ENCODE peak calls at places on chromosomes 16 and 17, in four cellular contexts. B is mesendoderm, V is IMR-90, E is H1. G is an unnamed sample.

GRCh38 chr17:38676706-38677504 is 2.1 kb upstream of the EPOP start:
- DNase-seq in B (peak), V (peak), E (peak), G (peak)

GRCh38 chr16:29024280-29024679 is 39.4 kb downstream of the LAT start:
- DNase-seq in B (no peak), V (no peak), E (no peak), G (no peak)

GRCh38 chr17:82924812-82925211 is 85.0 kb upstream of the ZNF750 start:
- DNase-seq in B (peak), V (no peak), E (no peak), G (no peak)

GRCh38 chr17:78242024-78242742 is 10.8 kb downstream of the TMEM235 start:
- DNase-seq in B (no peak), V (peak), E (no peak), G (no peak)

GRCh38 chr16:12120331-12120981 is 143.9 kb downstream of the SNX29 start:
- DNase-seq in B (no peak), V (peak), E (no peak), G (no peak)

GRCh38 chr16:2977440-2977839 is 2.8 kb downstream of the PKMYT1 start:
- DNase-seq in B (no peak), V (no peak), E (no peak), G (no peak)

GRCh38 chr17:20266806-20267458 is 200.4 kb downstream of the LGALS9B start:
- DNase-seq in B (no peak), V (peak), E (no peak), G (no peak)

GRCh38 chr17:38379448-38379847 is 27.8 kb downstream of the SOCS7 start:
- DNase-seq in B (no peak), V (no peak), E (no peak), G (no peak)

GRCh38 chr16:29311636-29312344 is 94.7 kb downstream of the NPIPB11 start:
- DNase-seq in B (no peak), V (no peak), E (no peak), G (no peak)

GRCh38 chr16:31177136-31177535 is 2.8 kb upstream of the FUS start:
- DNase-seq in B (no peak), V (peak), E (no peak), G (no peak)

GRCh38 chr17:78965369-78965982 is 14.2 kb downstream of the LGALS3BP start:
- DNase-seq in B (no peak), V (no peak), E (no peak), G (peak)

GRCh38 chr17:6437466-6437865 is 2.5 kb upstream of the AIPL1 start:
- DNase-seq in B (no peak), V (no peak), E (no peak), G (peak)

GRCh38 chr16:14401839-14402115 is 228.3 kb downstream of the PARN start:
- DNase-seq in B (no peak), V (peak), E (no peak), G (no peak)

GRCh38 chr17:68248886-68249872 is 1.3 kb downstream of the AMZ2 start:
- DNase-seq in B (no peak), V (no peak), E (no peak), G (no peak)

GRCh38 chr17:32341857-32342602 is at the start of gene C17orf75:
- DNase-seq in B (peak), V (peak), E (peak), G (peak)

GRCh38 chr16:81469710-81470481 is 25.3 kb downstream of the CMIP start:
- DNase-seq in B (no peak), V (no peak), E (no peak), G (no peak)

GRCh38 chr17:30495586-30495985 is 18.4 kb downstream of the GOSR1 start:
- DNase-seq in B (no peak), V (no peak), E (no peak), G (no peak)

GRCh38 chr17:74836691-74837467 is 22.8 kb downstream of the GRIN2C start:
- DNase-seq in B (no peak), V (no peak), E (no peak), G (no peak)

GRCh38 chr17:74840989-74841666 is 18.6 kb downstream of the GRIN2C start:
- DNase-seq in B (peak), V (peak), E (no peak), G (peak)

GRCh38 chr17:52148969-52149351 is 9.6 kb downstream of the CA10 start:
- DNase-seq in B (no peak), V (no peak), E (no peak), G (no peak)

GRCh38 chr17:15266325-15266950 is 1.3 kb upstream of the PMP22 start:
- DNase-seq in B (no peak), V (no peak), E (peak), G (no peak)

GRCh38 chr16:85862476-85863383 is 36.2 kb upstream of the IRF8 start:
- DNase-seq in B (no peak), V (no peak), E (no peak), G (no peak)

GRCh38 chr17:31224366-31224765 is 72.7 kb downstream of the OMG start:
- DNase-seq in B (no peak), V (no peak), E (no peak), G (no peak)

GRCh38 chr17:55456307-55457240 is 34.9 kb upstream of the MMD start:
- DNase-seq in B (no peak), V (no peak), E (no peak), G (no peak)

GRCh38 chr17:76276461-76277299 is 11.5 kb downstream of the UBALD2 start:
- DNase-seq in B (peak), V (peak), E (no peak), G (no peak)

GRCh38 chr17:38550661-38551060 is 55.1 kb downstream of the SRCIN1 start:
- DNase-seq in B (no peak), V (peak), E (no peak), G (no peak)

GRCh38 chr17:28892024-28892423 is 5.5 kb downstream of the FLOT2 start:
- DNase-seq in B (no peak), V (no peak), E (no peak), G (no peak)

GRCh38 chr16:14232106-14232890 is 161.2 kb downstream of the MRTFB start:
- DNase-seq in B (no peak), V (peak), E (no peak), G (no peak)

GRCh38 chr17:74453665-74454196 is 12.7 kb upstream of the CD300A start:
- DNase-seq in B (no peak), V (no peak), E (peak), G (peak)

GRCh38 chr17:8940866-8941471 is 24.5 kb downstream of the PIK3R5 start:
- DNase-seq in B (no peak), V (no peak), E (no peak), G (peak)

GRCh38 chr16:12613131-12613991 is 190.3 kb downstream of the CPPED1 start:
- DNase-seq in B (peak), V (peak), E (no peak), G (peak)

GRCh38 chr17:29748400-29748799 is 125.7 kb upstream of the CORO6 start:
- DNase-seq in B (no peak), V (no peak), E (no peak), G (no peak)

DNA sequence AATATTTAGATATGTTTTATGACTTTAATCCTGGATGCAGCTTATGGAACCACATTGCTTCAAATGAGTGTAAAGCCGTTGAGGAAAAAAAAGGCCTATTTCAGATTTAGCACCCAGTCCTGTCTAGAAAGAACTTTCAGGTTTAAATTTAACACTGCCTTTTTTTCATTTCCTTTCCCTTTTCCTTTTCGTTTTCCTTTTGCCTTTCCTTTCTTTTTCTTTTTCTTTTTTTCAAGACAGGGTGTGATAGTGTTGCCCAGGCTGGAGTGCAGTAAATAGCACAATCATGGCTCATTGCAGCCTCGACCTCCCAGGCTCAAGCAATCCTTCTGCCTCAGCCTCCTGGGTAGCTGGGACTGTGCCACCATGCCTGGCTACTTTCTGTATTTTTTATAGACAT is 15.9 kb downstream of the LUC7L3 start:
- DNase-seq in B (no peak), V (no peak), E (no peak), G (no peak)
- H3K56ac ChIP-seq in B (no peak), V (no peak), E (no peak), G (no peak)

GRCh38 chr16:67013823-67014640 is 14.9 kb upstream of the CBFB start:
- DNase-seq in B (peak), V (peak), E (peak), G (peak)

GRCh38 chr16:67015317-67015731 is 13.6 kb upstream of the CBFB start:
- DNase-seq in B (no peak), V (no peak), E (no peak), G (no peak)

GRCh38 chr16:67011274-67011673 is 17.7 kb upstream of the CBFB start:
- DNase-seq in B (no peak), V (no peak), E (no peak), G (no peak)

GRCh38 chr16:67014641-67015315 is 14.2 kb upstream of the CBFB start:
- DNase-seq in B (no peak), V (no peak), E (no peak), G (no peak)

GRCh38 chr16:67013238-67013822 is 15.6 kb upstream of the CBFB start:
- DNase-seq in B (no peak), V (no peak), E (no peak), G (no peak)
- H3K56ac ChIP-seq in B (peak), V (no peak), E (no peak), G (no peak)

GRCh38 chr17:37375685-37376084 is at the start of gene C17orf78:
- DNase-seq in B (no peak), V (no peak), E (no peak), G (no peak)
- H3K56ac ChIP-seq in B (no peak), V (no peak), E (no peak), G (peak)

GRCh38 chr16:4261557-4262172 is 11.2 kb downstream of the TFAP4 start:
- DNase-seq in B (peak), V (peak), E (peak), G (peak)

GRCh38 chr16:4262303-4262835 is 10.5 kb downstream of the TFAP4 start:
- DNase-seq in B (no peak), V (no peak), E (no peak), G (no peak)

GRCh38 chr16:4260360-4260759 is 12.5 kb downstream of the TFAP4 start:
- DNase-seq in B (no peak), V (no peak), E (no peak), G (no peak)

GRCh38 chr16:4253394-4254150 is 11.7 kb upstream of the SRL start:
- DNase-seq in B (peak), V (peak), E (peak), G (peak)

GRCh38 chr16:4257646-4258556 is 14.9 kb downstream of the TFAP4 start:
- DNase-seq in B (no peak), V (no peak), E (no peak), G (no peak)
- H3K56ac ChIP-seq in B (no peak), V (no peak), E (no peak), G (no peak)

DNA sequence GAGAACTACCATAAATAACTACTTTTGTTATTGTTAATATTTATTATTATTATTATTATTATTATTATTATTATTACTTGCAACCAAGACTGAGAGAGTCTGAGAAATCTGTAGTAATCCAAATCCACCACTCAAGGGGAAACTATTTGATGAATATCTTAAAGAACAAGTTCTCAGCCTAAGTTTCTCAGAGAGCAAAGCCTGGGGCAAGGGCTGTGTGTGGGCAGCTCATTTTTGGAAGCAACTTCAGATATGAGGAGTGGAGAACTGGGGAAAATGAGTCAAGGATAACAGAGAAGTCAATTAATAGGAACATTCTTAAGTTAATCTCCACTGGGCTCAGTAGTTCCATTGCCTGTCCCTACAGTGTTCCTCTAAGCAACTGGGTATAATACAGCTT is 57.1 kb upstream of the KCNJ16 start:
- DNase-seq in B (no peak), V (no peak), E (no peak), G (no peak)
- H3K56ac ChIP-seq in B (no peak), V (no peak), E (no peak), G (no peak)

DNA sequence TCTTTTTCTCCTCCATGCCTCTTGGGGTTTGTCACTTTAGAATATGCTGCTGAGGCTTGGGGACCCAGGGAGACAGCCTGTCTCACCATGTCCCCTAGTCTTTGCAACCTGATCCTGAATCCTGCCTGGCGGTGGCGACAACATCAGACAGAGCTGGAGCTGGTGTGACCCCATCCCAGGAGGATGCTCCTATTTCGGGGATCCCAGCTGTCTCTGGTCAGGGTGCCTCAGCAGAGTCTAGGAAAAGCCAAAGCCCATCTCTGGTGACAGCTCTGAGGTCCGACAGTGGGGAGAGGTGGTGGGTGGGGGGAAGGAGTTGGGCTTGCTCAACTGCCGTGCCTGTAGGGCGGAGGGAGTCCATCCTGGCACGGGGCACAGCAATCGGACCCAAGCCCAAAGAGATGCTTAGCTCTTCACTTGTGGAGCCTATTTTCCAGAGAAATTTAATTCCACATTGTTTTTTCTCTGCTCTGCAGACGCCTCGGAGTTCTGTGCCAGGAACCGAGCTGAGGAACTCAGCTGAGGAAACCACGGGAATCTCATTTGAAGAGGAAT is 10.3 kb upstream of the TNS4 start:
- DNase-seq in B (no peak), V (no peak), E (no peak), G (no peak)
- H3K56ac ChIP-seq in B (no peak), V (peak), E (no peak), G (no peak)